ENCODE peak calls at places on chromosome 12, in six cellular contexts. R is A549, E is aorta, O is PC-9, B is ovary, N is adrenal gland. A is an unnamed sample.
A peak's percentile ranks its signal among the peaks of the same experiment; 100 is the strongest.

GRCh38 chr12:77231548-77231947 is 166.2 kb upstream of the E2F7 start:
- DNase-seq in R (no peak), E (peak; percentile 75), O (peak; percentile 44), B (peak; percentile 93), N (peak; percentile 62), A (no peak)

GRCh38 chr12:34400986-34401658 is 378.8 kb downstream of the ALG10 start:
- DNase-seq in R (no peak), E (peak; percentile 30), O (peak; percentile 1), B (peak; percentile 9), N (peak; percentile 10), A (no peak)

GRCh38 chr12:74776378-74776777 is 238.7 kb downstream of the ATXN7L3B start:
- DNase-seq in R (no peak), E (peak; percentile 30), O (no peak), B (no peak), N (no peak), A (no peak)

GRCh38 chr12:53048033-53048779 is 1.7 kb upstream of the TNS2 start:
- DNase-seq in R (peak; percentile 84), E (peak; percentile 87), O (peak; percentile 70), B (peak; percentile 66), N (peak; percentile 86), A (no peak)

GRCh38 chr12:16389594-16389993 is 42.1 kb downstream of the MGST1 start:
- DNase-seq in R (no peak), E (no peak), O (no peak), B (no peak), N (no peak), A (no peak)

GRCh38 chr12:122116707-122117535 is 38.4 kb downstream of the MLXIP start:
- DNase-seq in R (peak; percentile 42), E (no peak), O (no peak), B (no peak), N (no peak), A (no peak)

GRCh38 chr12:14691560-14691959 is 4.8 kb downstream of the GUCY2C start:
- DNase-seq in R (no peak), E (peak; percentile 88), O (no peak), B (peak; percentile 19), N (peak; percentile 77), A (no peak)

GRCh38 chr12:107461222-107461980 is 224.2 kb upstream of the PWP1 start:
- DNase-seq in R (no peak), E (peak; percentile 51), O (no peak), B (no peak), N (peak; percentile 77), A (no peak)

GRCh38 chr12:25578739-25579138 is 25.7 kb upstream of the LMNTD1 start:
- DNase-seq in R (no peak), E (no peak), O (no peak), B (no peak), N (no peak), A (no peak)

GRCh38 chr12:64825143-64826011 is 930 bp downstream of the TBC1D30 start:
- DNase-seq in R (no peak), E (no peak), O (no peak), B (no peak), N (no peak), A (no peak)

GRCh38 chr12:75814856-75815754 is 216.5 kb downstream of the PHLDA1 start:
- DNase-seq in R (peak; percentile 73), E (no peak), O (peak; percentile 18), B (peak; percentile 51), N (peak; percentile 63), A (peak; percentile 58)

GRCh38 chr12:75813066-75813465 is 218.5 kb downstream of the PHLDA1 start:
- DNase-seq in R (no peak), E (no peak), O (no peak), B (no peak), N (no peak), A (no peak)

GRCh38 chr12:75815756-75816155 is 215.8 kb downstream of the PHLDA1 start:
- DNase-seq in R (no peak), E (no peak), O (no peak), B (no peak), N (no peak), A (no peak)

GRCh38 chr12:75809745-75810144 is 221.8 kb downstream of the PHLDA1 start:
- DNase-seq in R (no peak), E (no peak), O (no peak), B (no peak), N (no peak), A (no peak)

DNA sequence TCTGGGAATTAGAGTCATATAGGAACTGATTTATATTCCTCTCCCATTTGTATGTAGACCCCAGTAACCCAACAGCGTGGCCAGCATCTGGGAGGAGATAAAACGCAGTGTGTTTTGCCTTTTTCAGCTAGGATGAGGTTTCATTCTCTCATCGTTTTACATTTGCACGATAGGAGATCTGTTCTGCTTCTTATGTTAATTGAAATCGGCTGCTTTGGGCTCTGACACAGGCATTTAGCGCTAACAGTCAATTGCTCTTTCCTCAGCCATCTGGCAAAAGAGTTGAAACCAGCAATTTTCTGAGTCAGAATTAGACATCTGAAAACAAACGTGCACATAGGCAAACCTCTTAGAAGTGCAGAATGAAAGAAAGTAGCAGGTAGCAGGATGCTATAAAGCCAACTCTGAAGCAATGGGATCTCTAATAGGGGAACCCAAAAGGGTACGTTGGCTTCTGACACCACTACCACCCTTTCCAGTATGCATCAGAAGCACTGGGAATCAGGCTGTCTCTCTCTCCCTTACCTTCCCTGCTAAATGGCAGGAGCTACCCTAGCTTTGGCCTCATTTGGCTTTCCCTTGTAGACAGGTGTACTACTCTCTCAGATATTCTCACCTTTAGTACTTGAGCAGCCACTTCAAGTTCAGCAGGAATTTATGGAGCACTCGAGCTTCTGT is 219.1 kb downstream of the PHLDA1 start:
- DNase-seq in R (no peak), E (no peak), O (no peak), B (no peak), N (no peak), A (no peak)
- H3K27ac ChIP-seq in R (no peak overlapping the region), E (no peak overlapping the region), O (no peak overlapping the region), B (no peak overlapping the region), N (no peak overlapping the region), A (no peak overlapping the region)

GRCh38 chr12:96356831-96357230 is 43.4 kb downstream of the CDK17 start:
- DNase-seq in R (no peak), E (no peak), O (no peak), B (no peak), N (no peak), A (no peak)

GRCh38 chr12:96354326-96354725 is 45.9 kb downstream of the CDK17 start:
- DNase-seq in R (no peak), E (no peak), O (no peak), B (no peak), N (no peak), A (no peak)

GRCh38 chr12:96350982-96351381 is 49.3 kb downstream of the CDK17 start:
- DNase-seq in R (no peak), E (no peak), O (no peak), B (no peak), N (no peak), A (no peak)

GRCh38 chr12:96354844-96355534 is 45.2 kb downstream of the CDK17 start:
- DNase-seq in R (no peak), E (no peak), O (no peak), B (no peak), N (no peak), A (no peak)

DNA sequence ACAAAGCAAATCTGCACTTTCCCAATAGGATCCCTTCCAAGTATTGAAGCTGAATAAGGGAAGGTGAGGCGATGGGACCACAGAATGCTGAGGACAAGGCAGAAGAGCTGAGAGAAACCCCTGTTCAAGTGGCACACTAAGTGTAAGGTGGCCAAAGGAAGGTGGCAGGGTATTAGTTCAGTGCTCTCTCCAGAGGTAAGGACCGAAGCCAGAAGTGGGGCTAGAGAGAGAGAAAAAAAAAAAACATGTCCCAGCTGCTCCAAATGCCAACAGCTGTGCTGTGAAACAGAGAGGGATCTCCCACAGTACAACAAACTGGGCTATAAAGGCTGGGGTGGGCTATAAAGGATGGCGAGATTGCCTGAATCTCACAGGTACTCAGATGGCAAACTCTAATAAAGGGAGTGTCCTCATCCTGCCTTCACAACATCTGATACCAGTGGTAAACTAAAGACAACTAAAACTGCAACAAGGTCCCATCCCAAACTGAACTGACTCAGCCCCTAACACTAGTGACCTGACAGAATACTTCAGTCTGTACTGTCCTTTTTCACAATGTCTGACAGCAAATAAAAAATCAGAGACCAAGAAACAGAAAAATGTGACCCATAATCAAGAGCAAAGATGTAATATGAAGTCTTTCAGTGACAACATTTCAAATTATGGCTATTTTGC is 47.9 kb downstream of the CDK17 start:
- DNase-seq in R (no peak), E (no peak), O (no peak), B (no peak), N (no peak), A (no peak)
- H3K4me3 ChIP-seq in R (no peak overlapping the region), E (no peak overlapping the region), O (no peak overlapping the region), B (no peak overlapping the region), N (no peak overlapping the region), A (no peak overlapping the region)

DNA sequence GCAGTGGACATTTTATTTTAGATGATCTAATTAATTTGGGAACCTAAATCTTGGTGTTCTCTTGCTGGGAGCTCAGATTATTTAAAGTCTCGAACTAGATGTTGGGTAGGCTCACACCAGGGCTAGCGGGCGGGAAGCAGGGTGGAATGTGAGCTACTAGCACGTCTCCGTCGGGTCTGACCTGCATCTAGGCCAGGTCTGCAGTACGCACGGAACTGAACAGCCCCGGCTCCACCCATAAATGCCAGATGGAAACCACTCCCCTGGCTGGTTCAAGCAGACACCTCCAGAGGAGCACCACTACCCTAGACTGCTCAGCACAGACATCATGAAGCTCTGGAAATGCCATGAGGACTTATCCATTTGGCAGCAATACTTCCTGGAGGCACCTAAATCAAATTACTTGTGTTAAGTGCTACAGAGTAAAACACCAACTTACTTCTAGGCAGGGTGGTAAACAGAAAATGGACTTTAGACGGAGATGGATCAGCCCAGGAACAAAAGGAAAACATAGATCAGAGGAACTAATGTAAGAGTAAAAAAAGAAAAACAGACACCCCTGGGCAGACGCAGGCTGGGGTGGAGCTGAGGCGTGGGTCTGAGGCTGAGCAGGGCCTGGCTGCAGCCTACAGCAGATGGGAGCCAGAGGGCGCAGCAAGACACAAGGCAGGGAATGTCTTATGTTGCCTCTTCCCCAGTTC is 10.2 kb downstream of the ZNF605 start:
- DNase-seq in R (no peak), E (no peak), O (no peak), B (no peak), N (no peak), A (no peak)
- H3K9me3 ChIP-seq in R (peaks cover 96% of the 10 kb centered on the region), E (peaks cover 61% of the 10 kb centered on the region), O (peaks cover 35% of the 10 kb centered on the region), B (peaks cover 78% of the 10 kb centered on the region), N (peaks cover 54% of the 10 kb centered on the region), A (peaks cover 29% of the 10 kb centered on the region)

GRCh38 chr12:44653886-44654527 is 222.1 kb downstream of the NELL2 start:
- DNase-seq in R (no peak), E (no peak), O (no peak), B (no peak), N (no peak), A (no peak)
- H3K27ac ChIP-seq in R (no peak overlapping the region), E (no peak overlapping the region), O (no peak overlapping the region), B (no peak overlapping the region), N (no peak overlapping the region), A (no peak overlapping the region)